ENCODE peak calls at places on chromosomes 16 and 17, in eight cellular contexts. J is NCI-H460; Z is T-helper 1 cell; T is kidney epithelial cell; D is NCI-H774; K is activated naive CD4-positive, alpha-beta T cell; E is NCI-H1436; H is esophagus squamous epithelium. Y is an unnamed sample.

GRCh38 chr17:31811021-31811565 is 48.0 kb downstream of the COPRS start:
- DNase-seq in J (no peak), Z (no peak), T (no peak), D (no peak), K (no peak), E (no peak), H (no peak), Y (no peak)

GRCh38 chr17:76772842-76773521 is 35.1 kb downstream of the MFSD11 start:
- DNase-seq in J (no peak), Z (peak; percentile 46), T (peak; percentile 66), D (no peak), K (no peak), E (peak; percentile 34), H (no peak), Y (peak; percentile 86)

GRCh38 chr17:38706625-38707298 is 1.7 kb downstream of the MLLT6 start:
- DNase-seq in J (no peak), Z (no peak), T (no peak), D (no peak), K (no peak), E (no peak), H (no peak), Y (no peak)

GRCh38 chr17:40317345-40317873 is 8.4 kb downstream of the RARA start:
- DNase-seq in J (peak; percentile 68), Z (peak; percentile 49), T (no peak), D (peak; percentile 21), K (no peak), E (peak; percentile 41), H (no peak), Y (peak; percentile 84)

GRCh38 chr17:8300629-8301242 is 5.5 kb upstream of the SLC25A35 start:
- DNase-seq in J (peak; percentile 71), Z (peak; percentile 56), T (no peak), D (peak; percentile 22), K (peak; percentile 44), E (peak; percentile 67), H (no peak), Y (peak; percentile 41)

GRCh38 chr17:26774291-26775218 is 519.4 kb upstream of the WSB1 start:
- DNase-seq in J (no peak), Z (no peak), T (no peak), D (no peak), K (no peak), E (no peak), H (no peak), Y (no peak)

GRCh38 chr17:65811043-65811442 is 249.6 kb upstream of the AXIN2 start:
- DNase-seq in J (no peak), Z (no peak), T (no peak), D (no peak), K (no peak), E (no peak), H (no peak), Y (no peak)

GRCh38 chr16:35146723-35147458 is 1687.5 kb downstream of the TP53TG3F start:
- DNase-seq in J (no peak), Z (no peak), T (no peak), D (no peak), K (no peak), E (no peak), H (no peak), Y (no peak)

GRCh38 chr17:57366558-57367351 is 110.4 kb downstream of the MSI2 start:
- DNase-seq in J (peak; percentile 31), Z (no peak), T (no peak), D (no peak), K (no peak), E (no peak), H (no peak), Y (peak; percentile 36)

GRCh38 chr17:66459811-66460270 is 157.4 kb downstream of the PRKCA start:
- DNase-seq in J (peak; percentile 72), Z (no peak), T (peak; percentile 94), D (no peak), K (no peak), E (no peak), H (no peak), Y (peak; percentile 88)

GRCh38 chr16:49276646-49277385 is 4.8 kb downstream of the CBLN1 start:
- DNase-seq in J (no peak), Z (no peak), T (no peak), D (no peak), K (no peak), E (no peak), H (no peak), Y (no peak)

GRCh38 chr17:45813051-45813731 is 29.1 kb downstream of the CRHR1 start:
- DNase-seq in J (no peak), Z (no peak), T (no peak), D (no peak), K (no peak), E (no peak), H (no peak), Y (no peak)

GRCh38 chr16:48318630-48319029 is 66.6 kb downstream of the SIAH1 start:
- DNase-seq in J (no peak), Z (peak; percentile 22), T (no peak), D (no peak), K (no peak), E (no peak), H (no peak), Y (peak; percentile 53)

GRCh38 chr16:59296888-59297287 is 562.8 kb upstream of the GOT2 start:
- DNase-seq in J (peak; percentile 17), Z (no peak), T (no peak), D (no peak), K (no peak), E (no peak), H (no peak), Y (no peak)

GRCh38 chr17:17710728-17711541 is 29.7 kb downstream of the RAI1 start:
- DNase-seq in J (peak; percentile 61), Z (no peak), T (peak; percentile 92), D (peak; percentile 14), K (no peak), E (no peak), H (no peak), Y (peak; percentile 91)

GRCh38 chr16:87744750-87745514 is 20.9 kb downstream of the KLHDC4 start:
- DNase-seq in J (no peak), Z (no peak), T (no peak), D (no peak), K (no peak), E (no peak), H (no peak), Y (no peak)

GRCh38 chr17:76189741-76190140 is 48.7 kb upstream of the FOXJ1 start:
- DNase-seq in J (no peak), Z (no peak), T (no peak), D (no peak), K (no peak), E (no peak), H (no peak), Y (no peak)

GRCh38 chr16:51390877-51391276 is 239.8 kb upstream of the SALL1 start:
- DNase-seq in J (no peak), Z (no peak), T (no peak), D (no peak), K (no peak), E (no peak), H (no peak), Y (no peak)

GRCh38 chr17:3002538-3003301 is 60.7 kb downstream of the OR1D5 start:
- DNase-seq in J (no peak), Z (no peak), T (no peak), D (no peak), K (no peak), E (peak; percentile 49), H (no peak), Y (no peak)

GRCh38 chr16:1613728-1614225 is 1.6 kb downstream of the CRAMP1 start:
- DNase-seq in J (no peak), Z (no peak), T (no peak), D (no peak), K (no peak), E (no peak), H (no peak), Y (no peak)

GRCh38 chr16:20734782-20735181 is 6.8 kb downstream of the THUMPD1 start:
- DNase-seq in J (no peak), Z (no peak), T (no peak), D (no peak), K (no peak), E (no peak), H (no peak), Y (no peak)

GRCh38 chr17:80095844-80096475 is 5.4 kb upstream of the GAA start:
- DNase-seq in J (no peak), Z (no peak), T (no peak), D (no peak), K (no peak), E (no peak), H (no peak), Y (no peak)

GRCh38 chr16:15886078-15886477 is 2.3 kb downstream of the CEP20 start:
- DNase-seq in J (no peak), Z (no peak), T (no peak), D (no peak), K (no peak), E (no peak), H (no peak), Y (no peak)

GRCh38 chr17:58614854-58615409 is 76.9 kb downstream of the TEX14 start:
- DNase-seq in J (no peak), Z (no peak), T (no peak), D (no peak), K (no peak), E (no peak), H (no peak), Y (no peak)

GRCh38 chr16:17724242-17724898 is 253.6 kb upstream of the XYLT1 start:
- DNase-seq in J (no peak), Z (no peak), T (no peak), D (no peak), K (no peak), E (no peak), H (no peak), Y (no peak)

GRCh38 chr17:37493249-37494027 is 3.7 kb downstream of the DUSP14 start:
- DNase-seq in J (no peak), Z (no peak), T (peak; percentile 67), D (no peak), K (no peak), E (no peak), H (no peak), Y (peak; percentile 81)

Y was measured in SJSA1.